ENCODE peak calls at places on chromosome 4, in ten cellular contexts. Z, M, W, P, I, V, D, Q, B and T are unnamed samples.

GRCh38 chr4:166324321-166324720 is 451.3 kb downstream of the TLL1 start:
- DNase-seq in Z (no peak), M (peak; percentile 11), W (no peak), P (no peak), I (no peak), V (no peak), D (peak; percentile 49), Q (peak; percentile 55), B (peak; percentile 10), T (peak; percentile 15)

GRCh38 chr4:22496165-22496813 is 19.6 kb downstream of the ADGRA3 start:
- DNase-seq in Z (no peak), M (peak; percentile 63), W (no peak), P (no peak), I (no peak), V (no peak), D (no peak), Q (peak; percentile 27), B (no peak), T (no peak)

GRCh38 chr4:163492951-163493504 is 1.5 kb upstream of the TMA16 start:
- DNase-seq in Z (no peak), M (peak; percentile 9), W (no peak), P (no peak), I (no peak), V (no peak), D (no peak), Q (peak; percentile 22), B (no peak), T (no peak)

GRCh38 chr4:25437951-25438350 is 60.9 kb downstream of the ANAPC4 start:
- DNase-seq in Z (no peak), M (no peak), W (no peak), P (no peak), I (no peak), V (no peak), D (no peak), Q (no peak), B (no peak), T (no peak)

GRCh38 chr4:15562114-15562513 is 92.4 kb downstream of the CC2D2A start:
- DNase-seq in Z (no peak), M (peak; percentile 20), W (no peak), P (no peak), I (no peak), V (no peak), D (no peak), Q (no peak), B (no peak), T (no peak)

GRCh38 chr4:10175626-10176025 is 59.0 kb upstream of the WDR1 start:
- DNase-seq in Z (no peak), M (no peak), W (no peak), P (no peak), I (no peak), V (no peak), D (no peak), Q (no peak), B (no peak), T (no peak)

GRCh38 chr4:145481164-145481941 is at the start of gene SMAD1:
- DNase-seq in Z (peak; percentile 67), M (peak; percentile 85), W (peak; percentile 86), P (peak; percentile 87), I (peak; percentile 36), V (no peak), D (peak; percentile 77), Q (peak; percentile 96), B (peak; percentile 94), T (peak; percentile 86)

GRCh38 chr4:2407991-2408342 is 10.5 kb downstream of the ZFYVE28 start:
- DNase-seq in Z (no peak), M (no peak), W (no peak), P (peak; percentile 65), I (no peak), V (no peak), D (no peak), Q (no peak), B (no peak), T (no peak)

GRCh38 chr4:142449771-142450373 is 396.2 kb downstream of the INPP4B start:
- DNase-seq in Z (no peak), M (peak; percentile 34), W (no peak), P (no peak), I (no peak), V (no peak), D (no peak), Q (no peak), B (no peak), T (no peak)

DNA sequence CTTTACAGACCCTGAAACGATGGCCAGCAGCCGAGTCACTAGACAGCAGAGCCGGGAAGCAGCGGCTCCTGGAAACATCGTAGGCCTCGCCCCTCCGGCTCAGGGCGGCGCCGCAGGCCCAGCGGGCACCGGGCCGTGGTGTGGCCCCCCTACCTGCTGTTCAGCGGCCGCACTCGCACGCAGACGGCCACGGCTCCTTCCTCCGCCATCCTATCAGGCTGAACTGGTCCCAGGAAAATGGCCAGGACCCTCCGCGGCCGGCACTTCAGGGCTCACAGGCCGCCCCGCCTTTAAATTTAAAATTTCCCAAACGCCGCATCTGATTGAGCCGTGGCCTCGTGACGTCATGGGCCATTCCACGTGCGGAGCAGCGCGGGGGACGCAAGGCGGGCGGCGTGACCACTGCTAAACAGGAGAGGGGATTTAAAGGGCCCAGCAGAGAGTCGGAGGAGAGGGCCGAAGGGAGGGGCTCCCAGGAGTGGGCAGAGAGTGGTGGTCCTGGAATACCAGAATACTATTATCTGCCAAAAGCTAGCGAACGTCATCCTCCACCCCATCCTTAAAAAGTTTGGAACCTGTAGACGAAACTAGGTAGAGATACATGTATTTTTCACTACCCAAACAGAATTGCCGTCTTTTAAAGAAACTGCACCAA is at the start of gene CENPE:
- DNase-seq in Z (peak; percentile 80), M (peak; percentile 87), W (peak; percentile 83), P (peak; percentile 94), I (peak; percentile 87), V (peak; percentile 76), D (peak; percentile 88), Q (peak; percentile 95), B (peak; percentile 94), T (peak; percentile 93)
- TF ChIP-seq CTCF in Z (no peak), M (no peak), W (no peak), P (no peak), I (no peak), V (no peak), D (no peak), Q (no peak), B (no peak), T (no peak)

GRCh38 chr4:123826896-123827295 is 430.3 kb downstream of the SPRY1 start:
- DNase-seq in Z (no peak), M (peak; percentile 79), W (no peak), P (no peak), I (no peak), V (no peak), D (no peak), Q (peak; percentile 84), B (no peak), T (peak; percentile 68)
- TF ChIP-seq CTCF in Z (no peak), M (no peak), W (no peak), P (no peak), I (no peak), V (no peak), D (no peak), Q (no peak), B (no peak), T (no peak)

GRCh38 chr4:17283251-17283650 is 228.6 kb downstream of the QDPR start:
- DNase-seq in Z (no peak), M (no peak), W (no peak), P (no peak), I (no peak), V (no peak), D (no peak), Q (no peak), B (no peak), T (no peak)

GRCh38 chr4:17276821-17277220 is 235.1 kb downstream of the QDPR start:
- DNase-seq in Z (no peak), M (peak; percentile 66), W (peak; percentile 36), P (no peak), I (no peak), V (no peak), D (peak; percentile 16), Q (peak; percentile 77), B (no peak), T (peak; percentile 42)

GRCh38 chr4:17283832-17284231 is 228.1 kb downstream of the QDPR start:
- DNase-seq in Z (no peak), M (no peak), W (no peak), P (no peak), I (no peak), V (no peak), D (no peak), Q (no peak), B (no peak), T (no peak)

GRCh38 chr4:17284323-17285175 is 227.3 kb downstream of the QDPR start:
- DNase-seq in Z (no peak), M (no peak), W (no peak), P (no peak), I (no peak), V (no peak), D (no peak), Q (no peak), B (no peak), T (no peak)

GRCh38 chr4:17280266-17280665 is 231.6 kb downstream of the QDPR start:
- DNase-seq in Z (no peak), M (no peak), W (no peak), P (no peak), I (no peak), V (no peak), D (no peak), Q (no peak), B (no peak), T (no peak)
- TF ChIP-seq CTCF in Z (no peak), M (no peak), W (no peak), P (no peak), I (no peak), V (no peak), D (no peak), Q (no peak), B (no peak), T (no peak)

GRCh38 chr4:120406960-120407359 is 340.3 kb upstream of the MAD2L1 start:
- DNase-seq in Z (no peak), M (no peak), W (no peak), P (no peak), I (no peak), V (no peak), D (no peak), Q (no peak), B (no peak), T (no peak)
- TF ChIP-seq CTCF in Z (no peak), M (no peak), W (no peak), P (no peak), I (no peak), V (no peak), D (no peak), Q (no peak), B (no peak), T (no peak)

DNA sequence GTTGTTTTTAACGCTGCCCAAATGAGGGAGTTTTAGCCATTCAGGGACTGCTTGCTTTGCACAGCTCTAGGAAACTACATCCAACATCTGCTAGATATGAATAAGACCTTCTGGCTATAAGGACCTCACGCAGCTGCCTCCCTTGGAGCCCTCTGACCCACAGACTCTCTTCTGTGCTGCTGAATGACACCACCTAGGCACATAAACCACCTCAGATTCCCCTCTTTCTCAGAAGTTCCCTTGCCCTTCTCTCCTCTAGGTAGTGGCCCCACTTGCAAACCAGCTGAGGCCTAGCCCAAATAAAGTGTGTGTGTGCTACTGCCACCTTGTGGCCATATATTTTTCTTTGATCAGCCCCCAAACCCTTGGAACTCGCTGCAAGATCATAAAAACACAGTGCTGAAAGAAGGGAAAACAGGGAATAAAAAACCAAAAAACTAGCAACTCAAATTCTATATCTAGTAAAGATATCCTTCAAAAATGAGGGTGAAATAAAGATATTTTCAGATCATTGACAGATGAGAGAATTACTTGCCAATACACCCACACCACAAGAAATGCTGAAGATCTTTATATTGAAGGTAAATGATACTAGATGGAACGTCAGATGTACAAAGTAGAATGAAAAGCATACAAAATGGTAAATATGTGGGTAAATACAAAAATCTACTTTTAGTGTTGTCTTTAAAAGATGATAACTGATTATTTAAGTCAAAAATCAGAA is 265.9 kb downstream of the ADAMTS3 start:
- DNase-seq in Z (peak; percentile 13), M (peak; percentile 19), W (no peak), P (no peak), I (no peak), V (no peak), D (peak; percentile 36), Q (peak; percentile 64), B (peak; percentile 70), T (peak; percentile 54)
- TF ChIP-seq CTCF in Z (peak; percentile 74), M (peak; percentile 61), W (peak; percentile 45), P (peak; percentile 55), I (peak; percentile 59), V (no peak), D (peak; percentile 64), Q (peak; percentile 56), B (peak; percentile 71), T (peak; percentile 68)